ENCODE peak calls at places on chromosome 15, in ten cellular contexts. E is endothelial cell of umbilical vein, N is OCI-LY7, L is GM23248, Y is PC-9, D is SK-N-SH, H is IMR-90, P is astrocyte, W is PC-3, M is HCT116. Z is an unnamed sample.

GRCh38 chr15:29986946-29987345 is 95.8 kb upstream of the GOLGA8J start:
- DNase-seq in E (no peak), N (no peak), L (no peak), Y (no peak), D (no peak), H (no peak), P (peak; percentile 6), W (no peak), M (no peak), Z (peak; percentile 20)

GRCh38 chr15:99058421-99058870 is 46.4 kb upstream of the SYNM start:
- DNase-seq in E (no peak), N (no peak), L (no peak), Y (no peak), D (no peak), H (no peak), P (no peak), W (no peak), M (no peak), Z (peak; percentile 8)

GRCh38 chr15:24848050-24848449 is 106.7 kb upstream of the SNRPN start:
- DNase-seq in E (peak; percentile 45), N (no peak), L (peak; percentile 39), Y (no peak), D (peak; percentile 63), H (peak; percentile 57), P (peak; percentile 24), W (peak; percentile 45), M (no peak), Z (peak; percentile 45)

GRCh38 chr15:81091889-81092558 is 42.0 kb upstream of the CFAP161 start:
- DNase-seq in E (peak; percentile 95), N (no peak), L (peak; percentile 96), Y (peak; percentile 60), D (peak; percentile 23), H (peak; percentile 97), P (peak; percentile 94), W (peak; percentile 52), M (peak; percentile 86), Z (peak; percentile 95)

GRCh38 chr15:50077242-50077641 is 41.8 kb downstream of the ATP8B4 start:
- DNase-seq in E (no peak), N (no peak), L (no peak), Y (no peak), D (no peak), H (no peak), P (no peak), W (no peak), M (no peak), Z (no peak)

GRCh38 chr15:49462242-49462641 is 39.2 kb downstream of the FGF7 start:
- DNase-seq in E (no peak), N (no peak), L (peak; percentile 71), Y (no peak), D (no peak), H (no peak), P (no peak), W (no peak), M (no peak), Z (no peak)

GRCh38 chr15:81865850-81866537 is 179.8 kb downstream of the MEX3B start:
- DNase-seq in E (no peak), N (peak; percentile 91), L (no peak), Y (no peak), D (no peak), H (no peak), P (no peak), W (no peak), M (no peak), Z (no peak)

GRCh38 chr15:98881526-98882517 is 125.8 kb downstream of the PGPEP1L start:
- DNase-seq in E (peak; percentile 49), N (peak; percentile 53), L (peak; percentile 79), Y (peak; percentile 54), D (peak; percentile 67), H (peak; percentile 72), P (peak; percentile 60), W (peak; percentile 65), M (peak; percentile 31), Z (peak; percentile 64)

GRCh38 chr15:54815546-54815945 is 381.2 kb downstream of the RSL24D1 start:
- DNase-seq in E (no peak), N (no peak), L (no peak), Y (no peak), D (no peak), H (no peak), P (no peak), W (no peak), M (no peak), Z (no peak)

GRCh38 chr15:31487811-31488436 is 161.3 kb downstream of the KLF13 start:
- DNase-seq in E (no peak), N (peak; percentile 61), L (peak; percentile 87), Y (no peak), D (no peak), H (peak; percentile 43), P (peak; percentile 6), W (peak; percentile 27), M (no peak), Z (peak; percentile 10)

GRCh38 chr15:34336947-34337556 is 529 bp downstream of the SLC12A6 start:
- DNase-seq in E (no peak), N (peak; percentile 41), L (peak; percentile 33), Y (no peak), D (no peak), H (no peak), P (no peak), W (no peak), M (no peak), Z (no peak)

GRCh38 chr15:48976444-48977088 is 12.8 kb upstream of the SHC4 start:
- DNase-seq in E (no peak), N (no peak), L (no peak), Y (no peak), D (no peak), H (no peak), P (no peak), W (no peak), M (no peak), Z (no peak)

GRCh38 chr15:50166216-50166615 is 15.8 kb upstream of the SLC27A2 start:
- DNase-seq in E (peak; percentile 45), N (no peak), L (peak; percentile 85), Y (peak; percentile 84), D (no peak), H (peak; percentile 87), P (peak; percentile 88), W (no peak), M (no peak), Z (peak; percentile 73)

GRCh38 chr15:68313501-68314390 is 36.2 kb downstream of the FEM1B start:
- DNase-seq in E (no peak), N (no peak), L (no peak), Y (no peak), D (peak; percentile 18), H (no peak), P (no peak), W (no peak), M (no peak), Z (no peak)

GRCh38 chr15:45130291-45131000 is 652 bp downstream of the DUOX1 start:
- DNase-seq in E (no peak), N (no peak), L (no peak), Y (no peak), D (no peak), H (no peak), P (no peak), W (no peak), M (no peak), Z (no peak)

GRCh38 chr15:45126535-45127158 is 3.0 kb downstream of the DUOXA1 start:
- DNase-seq in E (peak; percentile 37), N (peak; percentile 49), L (peak; percentile 59), Y (no peak), D (no peak), H (peak; percentile 36), P (no peak), W (peak; percentile 76), M (peak; percentile 36), Z (peak; percentile 31)

GRCh38 chr15:45131510-45131909 is 1.7 kb downstream of the DUOX1 start:
- DNase-seq in E (no peak), N (no peak), L (no peak), Y (no peak), D (no peak), H (no peak), P (no peak), W (no peak), M (no peak), Z (no peak)

GRCh38 chr15:45128971-45129639 is 574 bp downstream of the DUOXA1 start:
- DNase-seq in E (no peak), N (no peak), L (peak; percentile 21), Y (no peak), D (no peak), H (no peak), P (no peak), W (no peak), M (no peak), Z (no peak)

GRCh38 chr15:45129651-45130129 is at the start of the genes DUOX1 and DUOXA1:
- DNase-seq in E (no peak), N (no peak), L (peak; percentile 56), Y (no peak), D (no peak), H (no peak), P (no peak), W (no peak), M (peak; percentile 16), Z (no peak)
- H3K27ac ChIP-seq in E (no peak within 1 kb of the TSS), N (no peak within 1 kb of the TSS), L (no peak within 1 kb of the TSS), Y (no peak within 1 kb of the TSS), D (no peak within 1 kb of the TSS), H (no peak within 1 kb of the TSS), P (no peak within 1 kb of the TSS), W (no peak within 1 kb of the TSS), M (peak within 1 kb of the TSS; percentile 40), Z (no peak within 1 kb of the TSS)

GRCh38 chr15:69810441-69811071 is 287.2 kb downstream of the TLE3 start:
- DNase-seq in E (peak; percentile 30), N (no peak), L (no peak), Y (no peak), D (no peak), H (no peak), P (no peak), W (no peak), M (no peak), Z (no peak)
- H3K4me3 ChIP-seq in E (no peak overlapping the region), N (no peak overlapping the region), L (no peak overlapping the region), Y (no peak overlapping the region), D (no peak overlapping the region), H (no peak overlapping the region), P (no peak overlapping the region), W (no peak overlapping the region), M (no peak overlapping the region), Z (no peak overlapping the region)

GRCh38 chr15:77684341-77685081 is 51.8 kb upstream of the LINGO1 start:
- DNase-seq in E (no peak), N (no peak), L (no peak), Y (no peak), D (no peak), H (no peak), P (no peak), W (no peak), M (no peak), Z (no peak)
- H4K20me1 ChIP-seq in E (no peaks in the 10 kb centered on the region), N (no peaks in the 10 kb centered on the region), L (no peaks in the 10 kb centered on the region), Y (no peaks in the 10 kb centered on the region), D (no peaks in the 10 kb centered on the region), H (no peaks in the 10 kb centered on the region), P (no peaks in the 10 kb centered on the region), W (no peaks in the 10 kb centered on the region), M (no peaks in the 10 kb centered on the region), Z (no peaks in the 10 kb centered on the region)

GRCh38 chr15:42858540-42858939 is 62.0 kb downstream of the TTBK2 start:
- DNase-seq in E (no peak), N (no peak), L (no peak), Y (peak; percentile 81), D (no peak), H (no peak), P (no peak), W (peak; percentile 86), M (no peak), Z (no peak)

GRCh38 chr15:42863572-42864239 is 56.9 kb downstream of the TTBK2 start:
- DNase-seq in E (peak; percentile 43), N (no peak), L (no peak), Y (no peak), D (no peak), H (no peak), P (peak; percentile 4), W (peak; percentile 45), M (no peak), Z (no peak)

GRCh38 chr15:42854576-42854975 is 66.0 kb downstream of the TTBK2 start:
- DNase-seq in E (no peak), N (no peak), L (peak; percentile 6), Y (no peak), D (no peak), H (peak; percentile 3), P (no peak), W (peak; percentile 63), M (no peak), Z (no peak)

GRCh38 chr15:42858999-42859789 is 61.4 kb downstream of the TTBK2 start:
- DNase-seq in E (no peak), N (no peak), L (no peak), Y (no peak), D (no peak), H (peak; percentile 17), P (peak; percentile 34), W (no peak), M (no peak), Z (peak; percentile 39)
- H3K27ac ChIP-seq in E (no peak overlapping the region), N (no peak overlapping the region), L (no peak overlapping the region), Y (peak overlapping the region; percentile 13), D (no peak overlapping the region), H (no peak overlapping the region), P (no peak overlapping the region), W (no peak overlapping the region), M (no peak overlapping the region), Z (no peak overlapping the region)